ENCODE peak calls at places on chromosomes 13 and 19, in six cellular contexts. C is mesenchymal stem cell, J is neuronal stem cell, B is mesendoderm, Y is IMR-90, M is H1. X is an unnamed sample.

GRCh38 chr13:29619995-29620394 is 24.5 kb upstream of the SLC7A1 start:
- DNase-seq in C (no peak), J (no peak), B (no peak), Y (peak; percentile 50), M (no peak), X (no peak)

GRCh38 chr19:40283414-40284250 is 1.5 kb downstream of the AKT2 start:
- DNase-seq in C (peak; percentile 45), J (no peak), B (no peak), Y (peak; percentile 19), M (no peak), X (no peak)

GRCh38 chr13:74891610-74892009 is 590.4 kb downstream of the TBC1D4 start:
- DNase-seq in C (peak; percentile 71), J (no peak), B (no peak), Y (peak; percentile 29), M (no peak), X (no peak)

GRCh38 chr13:30708541-30708940 is 26.8 kb upstream of the ALOX5AP start:
- DNase-seq in C (peak; percentile 53), J (no peak), B (no peak), Y (peak; percentile 69), M (no peak), X (no peak)

GRCh38 chr19:28999733-29000433 is 213.1 kb downstream of the UQCRFS1 start:
- DNase-seq in C (no peak), J (no peak), B (no peak), Y (no peak), M (no peak), X (no peak)

GRCh38 chr13:44249439-44249838 is 124.2 kb upstream of the SERP2 start:
- DNase-seq in C (peak; percentile 70), J (no peak), B (peak; percentile 65), Y (peak; percentile 77), M (no peak), X (no peak)

GRCh38 chr19:29687244-29687896 is 22.1 kb downstream of the PLEKHF1 start:
- DNase-seq in C (peak; percentile 72), J (no peak), B (no peak), Y (peak; percentile 98), M (no peak), X (no peak)

GRCh38 chr19:49573451-49573850 is 6.9 kb downstream of the NOSIP start:
- DNase-seq in C (no peak), J (no peak), B (no peak), Y (peak; percentile 20), M (no peak), X (no peak)

GRCh38 chr13:73937420-73937819 is 196.8 kb downstream of the KLF12 start:
- DNase-seq in C (peak; percentile 40), J (no peak), B (no peak), Y (no peak), M (no peak), X (no peak)

GRCh38 chr19:10452726-10453620 is 32.6 kb downstream of the PDE4A start:
- DNase-seq in C (no peak), J (no peak), B (no peak), Y (no peak), M (no peak), X (no peak)

GRCh38 chr19:2149980-2150793 is 1.2 kb downstream of the AP3D1 start:
- DNase-seq in C (peak; percentile 33), J (no peak), B (no peak), Y (peak; percentile 23), M (no peak), X (no peak)

GRCh38 chr13:45879666-45880065 is 28.1 kb upstream of the SIAH3 start:
- DNase-seq in C (peak; percentile 21), J (no peak), B (peak; percentile 75), Y (no peak), M (peak; percentile 57), X (peak; percentile 72)

GRCh38 chr13:51895906-51896888 is 34.4 kb downstream of the CCDC70 start:
- DNase-seq in C (peak; percentile 64), J (peak; percentile 26), B (peak; percentile 74), Y (peak; percentile 61), M (peak; percentile 69), X (peak; percentile 68)

GRCh38 chr13:110354715-110355473 is 47.8 kb downstream of the COL4A2 start:
- DNase-seq in C (peak; percentile 51), J (no peak), B (no peak), Y (no peak), M (no peak), X (no peak)

GRCh38 chr13:23790591-23791170 is 98.5 kb downstream of the MIPEP start:
- DNase-seq in C (peak; percentile 65), J (no peak), B (peak; percentile 42), Y (peak; percentile 82), M (no peak), X (no peak)

GRCh38 chr19:3369337-3370213 is 3.2 kb downstream of the NFIC start:
- DNase-seq in C (peak; percentile 85), J (no peak), B (peak; percentile 56), Y (peak; percentile 63), M (no peak), X (peak; percentile 36)

GRCh38 chr13:75635621-75636338 is at the start of gene LMO7:
- DNase-seq in C (peak; percentile 72), J (peak; percentile 43), B (peak; percentile 89), Y (peak; percentile 52), M (peak; percentile 84), X (peak; percentile 82)

GRCh38 chr13:29434217-29434940 is 161.1 kb downstream of the SLC7A1 start:
- DNase-seq in C (no peak), J (no peak), B (no peak), Y (no peak), M (no peak), X (no peak)

GRCh38 chr13:23504188-23504587 is 66.0 kb upstream of the TNFRSF19 start:
- DNase-seq in C (no peak), J (no peak), B (no peak), Y (peak; percentile 19), M (no peak), X (no peak)

DNA sequence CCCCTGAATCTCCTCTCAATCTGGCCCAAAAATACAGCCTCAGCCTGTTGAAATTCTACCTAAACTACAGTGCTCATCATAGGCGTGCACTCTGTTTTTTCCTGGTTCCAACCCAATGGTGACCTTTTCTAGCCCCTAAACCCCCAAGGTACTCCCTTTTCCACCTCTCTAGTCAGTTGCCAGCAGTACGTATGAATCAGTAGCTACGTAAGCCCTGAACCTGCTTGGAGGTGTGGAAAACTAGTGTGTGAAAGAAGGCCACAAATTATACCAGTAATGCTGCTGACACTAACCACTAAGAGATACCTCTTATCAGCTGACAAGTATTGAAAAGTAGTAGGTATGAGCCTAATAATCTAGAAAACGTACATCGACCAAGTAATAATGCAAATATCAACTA is 60.9 kb downstream of the FOXO1 start:
- DNase-seq in C (no peak), J (no peak), B (no peak), Y (no peak), M (no peak), X (no peak)
- H3K23ac ChIP-seq in C (peak overlapping the region; percentile 24), J (no peak overlapping the region), B (no peak overlapping the region), Y (no peak overlapping the region), M (no peak overlapping the region), X (no peak overlapping the region)

DNA sequence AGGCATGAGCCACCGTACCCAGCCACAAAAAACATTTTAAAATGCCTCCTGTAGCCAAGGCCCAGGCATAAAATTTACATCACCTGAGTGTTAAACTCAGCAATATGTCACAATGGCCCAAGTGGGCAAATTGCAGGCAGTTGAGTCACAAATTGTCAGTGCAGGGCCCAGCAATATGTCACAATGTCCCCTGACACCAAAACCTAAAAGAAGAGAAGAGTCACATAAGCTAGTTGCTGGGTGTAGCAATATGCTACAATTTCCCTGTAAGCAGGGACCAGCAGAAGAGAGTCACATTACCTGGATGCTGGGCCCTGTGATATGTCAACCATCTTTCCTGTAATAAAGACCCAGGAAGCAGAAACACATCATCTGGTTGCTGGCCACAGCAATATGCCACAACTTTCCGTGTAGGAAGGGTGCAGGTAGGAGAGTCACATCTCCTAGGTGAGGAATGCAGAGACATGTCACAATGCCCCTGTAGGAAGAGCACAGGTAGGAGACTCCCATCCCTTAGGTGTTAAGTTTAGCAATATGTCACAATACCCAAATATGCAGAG is 136.0 kb upstream of the ZNF91 start:
- DNase-seq in C (no peak), J (no peak), B (no peak), Y (no peak), M (no peak), X (no peak)
- H2BK15ac ChIP-seq in C (no peak overlapping the region), J (no peak overlapping the region), B (no peak overlapping the region), Y (no peak overlapping the region), M (no peak overlapping the region), X (no peak overlapping the region)

GRCh38 chr19:5339470-5339949 is 1.1 kb downstream of the PTPRS start:
- DNase-seq in C (no peak), J (no peak), B (no peak), Y (no peak), M (no peak), X (no peak)

GRCh38 chr19:5341448-5341820 is 822 bp upstream of the PTPRS start:
- DNase-seq in C (no peak), J (no peak), B (no peak), Y (no peak), M (no peak), X (no peak)

GRCh38 chr19:5341981-5342380 is 1.4 kb upstream of the PTPRS start:
- DNase-seq in C (no peak), J (no peak), B (no peak), Y (no peak), M (no peak), X (no peak)

GRCh38 chr19:5339950-5340636 is 519 bp downstream of the PTPRS start:
- DNase-seq in C (no peak), J (peak; percentile 65), B (no peak), Y (no peak), M (no peak), X (no peak)

DNA sequence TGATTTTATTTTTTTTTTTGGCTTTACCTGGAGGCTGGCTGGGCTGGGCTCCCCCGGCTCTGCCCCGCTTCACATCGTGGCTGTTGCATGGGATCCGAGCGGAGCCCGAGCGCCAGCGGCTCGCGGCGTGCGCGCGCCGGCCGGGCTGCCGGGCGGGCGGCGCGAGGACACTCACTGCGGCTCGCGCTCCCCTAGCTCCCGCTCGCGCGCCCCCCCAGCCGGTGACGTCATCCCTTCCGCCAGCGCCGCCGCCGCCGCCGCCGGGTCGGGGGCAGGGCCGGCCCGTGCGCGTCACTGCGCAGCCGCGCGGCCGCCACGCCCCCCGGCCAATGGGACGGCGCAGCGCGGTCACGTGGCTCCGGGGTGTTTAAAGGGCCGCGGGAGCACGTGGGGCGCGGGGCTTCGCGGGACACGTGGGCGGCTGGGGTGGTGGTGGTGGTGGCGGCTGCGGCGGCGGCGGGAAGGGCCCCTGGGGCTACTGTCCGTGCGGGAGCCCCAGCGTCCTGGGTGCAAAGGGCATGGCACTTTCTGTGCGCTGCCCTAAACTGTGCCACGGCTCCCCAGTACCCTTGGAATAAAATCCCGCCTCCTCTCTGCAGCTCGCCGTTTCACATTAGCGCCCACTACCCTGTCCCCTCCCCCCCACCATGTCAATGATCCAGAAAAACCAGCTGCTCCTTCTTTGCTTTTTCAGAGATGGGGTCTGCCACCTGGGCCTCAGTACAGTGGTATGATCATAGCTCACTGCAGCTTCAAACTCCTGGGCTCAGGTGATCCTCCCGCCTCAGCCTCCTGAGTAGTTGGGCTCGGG is at the start of gene PTPRS:
- DNase-seq in C (peak; percentile 75), J (peak; percentile 84), B (peak; percentile 91), Y (peak; percentile 74), M (peak; percentile 97), X (peak; percentile 88)
- H3K27me3 ChIP-seq in C (peaks cover 38% of the 10 kb centered on the region), J (peaks cover 5% of the 10 kb centered on the region), B (no peaks in the 10 kb centered on the region), Y (peaks cover 5% of the 10 kb centered on the region), M (peaks cover 13% of the 10 kb centered on the region), X (peaks cover 6% of the 10 kb centered on the region)

DNA sequence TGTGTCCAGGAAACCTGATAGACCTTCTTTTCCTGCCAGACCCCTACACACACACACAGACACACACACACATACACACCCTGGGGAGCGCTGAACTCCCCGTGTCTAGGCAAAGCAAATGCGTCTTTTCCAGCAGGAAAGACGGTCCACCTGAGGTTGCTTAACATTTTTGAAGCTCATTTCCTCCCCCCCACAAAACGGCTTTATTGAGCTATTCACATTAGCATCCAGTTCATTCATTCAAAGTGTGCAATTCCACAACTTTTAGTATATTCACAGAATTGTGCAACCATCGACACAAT is 3.4 kb downstream of the GSX1 start:
- DNase-seq in C (no peak), J (no peak), B (no peak), Y (no peak), M (no peak), X (no peak)
- H3K23ac ChIP-seq in C (no peak overlapping the region), J (no peak overlapping the region), B (no peak overlapping the region), Y (no peak overlapping the region), M (no peak overlapping the region), X (no peak overlapping the region)